ENCODE peak calls at places on chromosomes 5 and 9, in nine cellular contexts. J is astrocyte, F is RWPE1, Z is BE2C, I is fibroblast of mammary gland, R is nephron progenitor cell, Q is tibial nerve, M is HFFc6, P is HCT116. T is an unnamed sample.

GRCh38 chr9:95857122-95857521 is 18.4 kb upstream of the ERCC6L2 start:
- DNase-seq in J (peak), F (peak), Z (peak), I (peak), R (peak), Q (no peak), M (peak), P (no peak), T (peak)

GRCh38 chr5:169650701-169651331 is 13.7 kb downstream of the DOCK2 start:
- DNase-seq in J (peak), F (no peak), Z (no peak), I (peak), R (no peak), Q (no peak), M (peak), P (no peak), T (no peak)

GRCh38 chr9:20524776-20525175 is 97.5 kb downstream of the MLLT3 start:
- DNase-seq in J (no peak), F (no peak), Z (peak), I (peak), R (no peak), Q (no peak), M (no peak), P (peak), T (no peak)

GRCh38 chr5:127320032-127320945 is 29.7 kb downstream of the MEGF10 start:
- DNase-seq in J (peak), F (no peak), Z (no peak), I (peak), R (no peak), Q (no peak), M (no peak), P (no peak), T (no peak)

GRCh38 chr9:107587175-107587963 is 97.8 kb upstream of the KLF4 start:
- DNase-seq in J (no peak), F (no peak), Z (no peak), I (no peak), R (no peak), Q (peak), M (no peak), P (no peak), T (no peak)

GRCh38 chr5:113029614-113030013 is 53.0 kb downstream of the DCP2 start:
- DNase-seq in J (peak), F (no peak), Z (no peak), I (peak), R (no peak), Q (no peak), M (no peak), P (no peak), T (no peak)

GRCh38 chr5:73565969-73566547 is 515 bp downstream of the UTP15 start:
- DNase-seq in J (peak), F (no peak), Z (no peak), I (no peak), R (no peak), Q (no peak), M (no peak), P (no peak), T (no peak)

GRCh38 chr5:81212211-81212687 is 20.9 kb upstream of the CKMT2 start:
- DNase-seq in J (no peak), F (no peak), Z (no peak), I (no peak), R (no peak), Q (no peak), M (no peak), P (no peak), T (no peak)

GRCh38 chr5:154766558-154767281 is 11.5 kb downstream of the LARP1 start:
- DNase-seq in J (no peak), F (no peak), Z (no peak), I (no peak), R (no peak), Q (no peak), M (no peak), P (no peak), T (no peak)

GRCh38 chr5:92409131-92409530 is 1026.0 kb upstream of the ARRDC3 start:
- DNase-seq in J (no peak), F (no peak), Z (no peak), I (peak), R (no peak), Q (no peak), M (no peak), P (no peak), T (no peak)

GRCh38 chr5:2177244-2177643 is 294.5 kb upstream of the IRX4 start:
- DNase-seq in J (no peak), F (no peak), Z (no peak), I (no peak), R (no peak), Q (no peak), M (no peak), P (no peak), T (no peak)

GRCh38 chr5:171226864-171227263 is 82.2 kb upstream of the TLX3 start:
- DNase-seq in J (no peak), F (no peak), Z (no peak), I (peak), R (no peak), Q (no peak), M (no peak), P (no peak), T (no peak)

GRCh38 chr5:170108266-170108785 is 2.6 kb downstream of the FOXI1 start:
- DNase-seq in J (no peak), F (no peak), Z (no peak), I (no peak), R (no peak), Q (no peak), M (no peak), P (no peak), T (no peak)

GRCh38 chr5:167513383-167513782 is 778.1 kb upstream of the WWC1 start:
- DNase-seq in J (no peak), F (no peak), Z (peak), I (no peak), R (no peak), Q (no peak), M (no peak), P (no peak), T (no peak)

GRCh38 chr5:36606437-36607113 is at the start of gene SLC1A3:
- DNase-seq in J (peak), F (peak), Z (no peak), I (peak), R (peak), Q (peak), M (peak), P (peak), T (peak)

GRCh38 chr9:121447341-121447834 is 52.3 kb downstream of the GGTA1 start:
- DNase-seq in J (peak), F (no peak), Z (no peak), I (peak), R (no peak), Q (no peak), M (peak), P (no peak), T (no peak)

GRCh38 chr5:96220610-96221390 is 212.2 kb downstream of the PCSK1 start:
- DNase-seq in J (peak), F (peak), Z (no peak), I (peak), R (no peak), Q (no peak), M (peak), P (no peak), T (no peak)

GRCh38 chr5:81800797-81801196 is 49.9 kb upstream of the SSBP2 start:
- DNase-seq in J (no peak), F (no peak), Z (no peak), I (no peak), R (no peak), Q (no peak), M (no peak), P (no peak), T (no peak)

GRCh38 chr9:13274901-13275641 is 4.4 kb downstream of the MPDZ start:
- DNase-seq in J (peak), F (no peak), Z (no peak), I (peak), R (no peak), Q (no peak), M (peak), P (no peak), T (no peak)

GRCh38 chr5:149118463-149118862 is 22.8 kb upstream of the ABLIM3 start:
- DNase-seq in J (no peak), F (no peak), Z (no peak), I (no peak), R (no peak), Q (no peak), M (no peak), P (no peak), T (no peak)

GRCh38 chr9:108512426-108513173 is 343.2 kb downstream of the ACTL7B start:
- DNase-seq in J (no peak), F (no peak), Z (no peak), I (peak), R (no peak), Q (no peak), M (no peak), P (no peak), T (no peak)

GRCh38 chr5:59828623-59829022 is 64.9 kb downstream of the PDE4D start:
- DNase-seq in J (peak), F (no peak), Z (no peak), I (no peak), R (no peak), Q (no peak), M (no peak), P (no peak), T (no peak)

GRCh38 chr9:127926961-127927456 is 3.6 kb downstream of the PIP5KL1 start:
- DNase-seq in J (no peak), F (no peak), Z (no peak), I (no peak), R (no peak), Q (no peak), M (no peak), P (no peak), T (no peak)

GRCh38 chr9:133073264-133074000 is 11.7 kb downstream of the CEL start:
- DNase-seq in J (no peak), F (no peak), Z (no peak), I (no peak), R (no peak), Q (no peak), M (no peak), P (no peak), T (no peak)

GRCh38 chr9:121156263-121156731 is 45.4 kb downstream of the RAB14 start:
- DNase-seq in J (peak), F (peak), Z (no peak), I (peak), R (no peak), Q (no peak), M (peak), P (no peak), T (no peak)

GRCh38 chr5:150126921-150127265 is 28.8 kb downstream of the PDGFRB start:
- DNase-seq in J (no peak), F (no peak), Z (no peak), I (no peak), R (no peak), Q (no peak), M (no peak), P (no peak), T (no peak)

GRCh38 chr9:119026120-119026519 is 343.1 kb downstream of the BRINP1 start:
- DNase-seq in J (peak), F (no peak), Z (peak), I (peak), R (no peak), Q (peak), M (no peak), P (no peak), T (no peak)

GRCh38 chr5:141850183-141850768 is 27.9 kb downstream of the PCDH1 start:
- DNase-seq in J (no peak), F (peak), Z (no peak), I (peak), R (no peak), Q (peak), M (peak), P (no peak), T (no peak)

GRCh38 chr5:127839496-127840197 is 136.5 kb downstream of the CCDC192 start:
- DNase-seq in J (no peak), F (no peak), Z (no peak), I (peak), R (no peak), Q (no peak), M (no peak), P (no peak), T (no peak)

DNA sequence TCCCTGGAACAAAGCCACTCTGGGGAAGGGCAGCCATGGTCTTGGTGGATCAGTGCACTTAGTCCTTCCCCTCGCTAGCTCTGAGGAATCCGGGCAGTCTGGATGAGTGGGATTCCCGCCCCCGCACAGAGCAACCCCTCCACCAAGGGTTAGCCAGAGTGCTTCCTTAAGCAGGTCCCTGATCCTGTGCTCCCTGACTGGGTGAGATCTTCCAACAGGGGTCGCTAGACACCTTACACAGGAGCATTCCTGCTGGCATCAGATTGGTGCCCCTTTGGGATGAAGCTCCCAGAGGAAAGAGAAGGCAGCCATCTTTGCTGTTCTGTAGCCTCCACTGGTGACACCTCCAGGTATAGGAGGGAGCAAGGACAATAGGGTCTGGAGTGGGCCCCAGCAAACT is 228.8 kb downstream of the AP3B1 start:
- DNase-seq in J (no peak), F (no peak), Z (peak), I (peak), R (no peak), Q (no peak), M (no peak), P (no peak), T (no peak)
- TF ChIP-seq CTCF in J (no peak), F (no peak), Z (peak), I (peak), R (no peak), Q (no peak), M (peak), P (peak), T (no peak)

DNA sequence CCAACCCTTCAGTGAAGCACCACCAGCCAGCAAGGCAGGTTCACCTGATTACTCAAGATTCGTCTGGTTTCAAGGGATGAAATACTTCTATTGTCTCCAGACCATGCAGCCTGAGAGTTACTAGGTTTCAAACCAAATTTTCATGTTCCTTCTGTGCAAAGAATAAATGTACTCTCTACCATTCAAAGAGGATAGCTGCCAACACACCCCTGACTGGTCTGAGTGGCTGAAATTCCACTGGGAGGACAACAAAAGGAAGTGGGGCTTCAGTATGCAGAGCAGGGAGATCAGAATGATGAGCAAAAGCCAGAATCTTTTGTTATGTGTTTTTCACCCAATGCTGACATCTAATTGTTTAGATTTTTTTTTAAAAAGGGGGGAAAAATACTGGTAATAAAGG is 356.3 kb downstream of the BNC2 start:
- DNase-seq in J (no peak), F (no peak), Z (no peak), I (no peak), R (no peak), Q (no peak), M (no peak), P (no peak), T (no peak)
- TF ChIP-seq CTCF in J (no peak), F (no peak), Z (no peak), I (no peak), R (no peak), Q (no peak), M (no peak), P (no peak), T (no peak)

DNA sequence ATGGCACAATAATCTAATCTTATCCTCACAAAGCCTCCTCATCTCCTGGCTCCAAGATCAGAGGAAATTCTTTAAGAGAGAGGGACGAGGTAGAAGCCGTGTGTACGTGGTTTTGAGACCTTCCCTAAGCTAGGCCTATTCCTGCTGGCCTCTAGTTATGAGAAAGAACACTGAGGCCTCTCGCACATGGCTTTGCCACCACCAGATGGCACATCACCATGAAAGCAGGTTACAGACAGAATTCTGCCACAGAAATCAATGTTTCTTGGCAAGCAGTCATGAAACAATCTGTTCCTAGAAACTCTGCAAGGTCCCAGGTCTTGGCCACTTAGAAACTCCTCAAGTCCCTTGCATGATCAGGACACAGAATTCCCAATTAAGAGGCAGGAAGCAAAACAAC is 268.2 kb upstream of the TAS2R1 start:
- DNase-seq in J (peak), F (peak), Z (peak), I (peak), R (no peak), Q (no peak), M (peak), P (peak), T (no peak)
- TF ChIP-seq CTCF in J (peak), F (peak), Z (peak), I (peak), R (peak), Q (no peak), M (peak), P (peak), T (peak)

DNA sequence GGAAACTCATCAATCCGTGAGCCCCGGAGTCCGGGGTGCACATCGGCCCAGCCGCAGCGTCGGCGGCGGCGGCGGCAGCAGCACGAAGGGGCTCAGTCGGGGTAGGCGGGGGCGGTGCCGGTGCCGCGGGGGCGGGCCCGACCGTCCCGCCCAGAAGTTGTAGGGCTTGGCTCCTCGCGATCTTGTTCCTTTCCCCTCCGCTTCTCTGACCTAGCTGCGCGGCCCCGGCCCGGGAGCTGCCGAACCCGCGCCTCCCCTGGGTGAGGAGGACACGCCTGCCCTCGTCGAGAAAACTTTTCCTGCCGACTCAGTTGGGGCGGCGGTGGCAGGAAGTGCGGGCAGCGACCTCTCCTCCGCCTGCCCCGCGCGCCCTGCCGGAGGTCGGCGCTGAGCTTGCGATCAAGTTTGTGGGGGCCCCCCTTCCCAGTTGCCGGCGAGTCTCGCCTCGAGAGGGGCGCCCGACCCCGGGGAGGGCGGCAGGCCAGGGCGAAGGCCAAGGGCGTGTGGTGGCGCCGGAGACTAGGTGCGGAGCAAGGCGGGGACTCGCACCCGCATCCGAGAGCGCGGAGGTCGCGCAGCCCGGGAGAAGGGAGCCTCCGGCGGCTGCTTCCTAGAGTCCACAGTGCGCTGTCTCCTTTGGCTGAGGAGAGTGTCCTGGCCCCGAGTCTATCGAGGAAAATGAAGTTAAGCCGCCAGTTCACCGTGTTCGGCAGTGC is at the start of gene MAN2A1:
- DNase-seq in J (peak), F (peak), Z (peak), I (peak), R (peak), Q (peak), M (peak), P (peak), T (peak)
- TF ChIP-seq CTCF in J (no peak), F (no peak), Z (peak), I (no peak), R (no peak), Q (no peak), M (no peak), P (no peak), T (no peak)

GRCh38 chr9:86424246-86424891 is 70.2 kb upstream of the TUT7 start:
- DNase-seq in J (peak), F (no peak), Z (no peak), I (peak), R (no peak), Q (no peak), M (no peak), P (no peak), T (no peak)
- TF ChIP-seq CTCF in J (no peak), F (no peak), Z (no peak), I (no peak), R (no peak), Q (no peak), M (no peak), P (no peak), T (no peak)

GRCh38 chr5:139870677-139871076 is 75.1 kb downstream of the PSD2 start:
- DNase-seq in J (no peak), F (no peak), Z (no peak), I (no peak), R (no peak), Q (no peak), M (no peak), P (no peak), T (no peak)

GRCh38 chr5:139871624-139872023 is 76.0 kb downstream of the PSD2 start:
- DNase-seq in J (no peak), F (no peak), Z (no peak), I (no peak), R (no peak), Q (no peak), M (no peak), P (no peak), T (no peak)

GRCh38 chr5:139869042-139869790 is 73.6 kb downstream of the PSD2 start:
- DNase-seq in J (no peak), F (no peak), Z (no peak), I (no peak), R (no peak), Q (no peak), M (no peak), P (no peak), T (no peak)

GRCh38 chr5:139873033-139873794 is 77.6 kb downstream of the PSD2 start:
- DNase-seq in J (no peak), F (no peak), Z (peak), I (no peak), R (no peak), Q (no peak), M (no peak), P (no peak), T (no peak)

DNA sequence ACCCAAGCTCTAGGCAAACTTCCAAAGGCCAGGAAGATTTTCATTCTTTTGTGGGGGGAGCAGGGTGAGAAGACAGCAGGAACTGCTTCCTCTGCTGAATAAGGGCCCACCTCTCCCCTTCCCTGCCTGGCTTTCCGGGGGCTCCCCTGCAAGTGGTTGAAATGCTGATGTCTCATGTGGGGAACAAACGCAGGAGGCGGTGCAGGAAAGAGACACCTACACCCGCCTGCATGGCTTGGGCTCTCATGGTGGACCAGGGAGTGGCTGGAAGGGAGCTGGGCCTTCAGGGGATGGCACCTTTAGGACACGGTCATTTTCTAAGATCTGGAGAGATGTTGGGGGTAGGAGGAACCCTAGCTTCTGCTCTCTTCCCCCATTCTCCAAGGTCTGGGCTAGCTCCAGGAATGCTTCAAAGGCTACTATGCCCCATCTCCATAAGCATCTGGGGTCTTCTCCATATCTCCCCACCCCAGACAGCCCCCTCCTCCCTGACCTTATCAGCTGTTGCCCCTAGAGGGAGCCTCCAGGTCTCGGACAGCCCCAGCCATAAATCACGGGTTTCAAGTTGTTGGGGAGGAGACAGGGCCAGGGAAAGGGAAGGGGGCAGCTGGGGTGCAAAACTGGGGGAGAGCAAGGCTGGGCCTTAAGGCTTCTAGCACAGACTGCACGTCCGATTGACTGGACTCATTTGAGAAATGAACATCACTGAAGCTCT is 76.6 kb downstream of the PSD2 start:
- DNase-seq in J (no peak), F (no peak), Z (no peak), I (no peak), R (peak), Q (no peak), M (no peak), P (no peak), T (no peak)
- TF ChIP-seq CTCF in J (no peak), F (no peak), Z (peak), I (no peak), R (peak), Q (no peak), M (peak), P (peak), T (no peak)

T was measured in mesothelial cell of epicardium.